ENCODE peak calls at places on chromosome 10, in five cellular contexts. One of them, this sample, is unnamed. For H3K4me1, the result is how much of the 10 kb centered on the place peaks cover.

GRCh38 chr10:76020629-76021028 is 589.2 kb downstream of the LRMDA start:
- DNase-seq in GM23248: no peak
- DNase-seq in CD8-positive, alpha-beta T cell: no peak
- DNase-seq in keratinocyte: no peak
- DNase-seq in heart right ventricle: no peak
- DNase-seq in this sample: no peak

GRCh38 chr10:42650374-42650773 is 12.0 kb upstream of the ZNF33B start:
- DNase-seq in GM23248: no peak
- DNase-seq in CD8-positive, alpha-beta T cell: no peak
- DNase-seq in keratinocyte: no peak
- DNase-seq in heart right ventricle: no peak
- DNase-seq in this sample: no peak

GRCh38 chr10:68318331-68319059 is 13.4 kb upstream of the HNRNPH3 start:
- DNase-seq in GM23248: no peak
- DNase-seq in CD8-positive, alpha-beta T cell: no peak
- DNase-seq in keratinocyte: no peak
- DNase-seq in heart right ventricle: no peak
- DNase-seq in this sample: no peak

GRCh38 chr10:87619705-87620104 is 40.0 kb upstream of the PAPSS2 start:
- DNase-seq in GM23248: peak
- DNase-seq in CD8-positive, alpha-beta T cell: no peak
- DNase-seq in keratinocyte: no peak
- DNase-seq in heart right ventricle: no peak
- DNase-seq in this sample: peak

GRCh38 chr10:13095094-13095493 is 4.9 kb upstream of the OPTN start:
- DNase-seq in GM23248: peak
- DNase-seq in CD8-positive, alpha-beta T cell: no peak
- DNase-seq in keratinocyte: no peak
- DNase-seq in heart right ventricle: no peak
- DNase-seq in this sample: no peak

GRCh38 chr10:5665380-5666323 is 743 bp downstream of the ASB13 start:
- DNase-seq in GM23248: peak
- DNase-seq in CD8-positive, alpha-beta T cell: no peak
- DNase-seq in keratinocyte: no peak
- DNase-seq in heart right ventricle: no peak
- DNase-seq in this sample: peak

GRCh38 chr10:88731296-88731695 is 25.2 kb downstream of the LIPK start:
- DNase-seq in GM23248: peak
- DNase-seq in CD8-positive, alpha-beta T cell: no peak
- DNase-seq in keratinocyte: no peak
- DNase-seq in heart right ventricle: no peak
- DNase-seq in this sample: no peak

GRCh38 chr10:48606530-48607355 is 1.9 kb upstream of the ARHGAP22 start:
- DNase-seq in GM23248: peak
- DNase-seq in CD8-positive, alpha-beta T cell: no peak
- DNase-seq in keratinocyte: no peak
- DNase-seq in heart right ventricle: peak
- DNase-seq in this sample: peak

GRCh38 chr10:90023950-90024349 is 322.6 kb downstream of the KIF20B start:
- DNase-seq in GM23248: no peak
- DNase-seq in CD8-positive, alpha-beta T cell: no peak
- DNase-seq in keratinocyte: no peak
- DNase-seq in heart right ventricle: no peak
- DNase-seq in this sample: no peak

GRCh38 chr10:5645944-5646617 is 20.3 kb downstream of the ASB13 start:
- DNase-seq in GM23248: no peak
- DNase-seq in CD8-positive, alpha-beta T cell: no peak
- DNase-seq in keratinocyte: no peak
- DNase-seq in heart right ventricle: peak
- DNase-seq in this sample: no peak

GRCh38 chr10:71770255-71770654 is 3.1 kb downstream of the VSIR start:
- DNase-seq in GM23248: peak
- DNase-seq in CD8-positive, alpha-beta T cell: no peak
- DNase-seq in keratinocyte: no peak
- DNase-seq in heart right ventricle: no peak
- DNase-seq in this sample: peak

GRCh38 chr10:5959581-5960069 is 17.7 kb downstream of the IL15RA start:
- DNase-seq in GM23248: no peak
- DNase-seq in CD8-positive, alpha-beta T cell: no peak
- DNase-seq in keratinocyte: no peak
- DNase-seq in heart right ventricle: no peak
- DNase-seq in this sample: no peak

GRCh38 chr10:100148353-100149211 is 37.2 kb downstream of the ERLIN1 start:
- DNase-seq in GM23248: peak
- DNase-seq in CD8-positive, alpha-beta T cell: no peak
- DNase-seq in keratinocyte: peak
- DNase-seq in heart right ventricle: no peak
- DNase-seq in this sample: no peak

GRCh38 chr10:43234471-43235041 is 32.3 kb downstream of the RASGEF1A start:
- DNase-seq in GM23248: no peak
- DNase-seq in CD8-positive, alpha-beta T cell: peak
- DNase-seq in keratinocyte: no peak
- DNase-seq in heart right ventricle: no peak
- DNase-seq in this sample: no peak

GRCh38 chr10:69747179-69747578 is 54.5 kb upstream of the COL13A1 start:
- DNase-seq in GM23248: no peak
- DNase-seq in CD8-positive, alpha-beta T cell: no peak
- DNase-seq in keratinocyte: no peak
- DNase-seq in heart right ventricle: no peak
- DNase-seq in this sample: no peak

GRCh38 chr10:110862961-110863360 is 8.8 kb upstream of the PDCD4 start:
- DNase-seq in GM23248: no peak
- DNase-seq in CD8-positive, alpha-beta T cell: no peak
- DNase-seq in keratinocyte: no peak
- DNase-seq in heart right ventricle: no peak
- DNase-seq in this sample: no peak

GRCh38 chr10:106540606-106541005 is 623.9 kb downstream of the SORCS1 start:
- DNase-seq in GM23248: peak
- DNase-seq in CD8-positive, alpha-beta T cell: no peak
- DNase-seq in keratinocyte: no peak
- DNase-seq in heart right ventricle: no peak
- DNase-seq in this sample: peak

GRCh38 chr10:122592161-122592560 is 31.6 kb downstream of the DMBT1 start:
- DNase-seq in GM23248: no peak
- DNase-seq in CD8-positive, alpha-beta T cell: no peak
- DNase-seq in keratinocyte: no peak
- DNase-seq in heart right ventricle: no peak
- DNase-seq in this sample: no peak

GRCh38 chr10:72719941-72720592 is 28.1 kb downstream of the MCU start:
- DNase-seq in GM23248: no peak
- DNase-seq in CD8-positive, alpha-beta T cell: no peak
- DNase-seq in keratinocyte: no peak
- DNase-seq in heart right ventricle: no peak
- DNase-seq in this sample: no peak

GRCh38 chr10:26566525-26567348 is 128.6 kb downstream of the APBB1IP start:
- DNase-seq in GM23248: no peak
- DNase-seq in CD8-positive, alpha-beta T cell: no peak
- DNase-seq in keratinocyte: no peak
- DNase-seq in heart right ventricle: no peak
- DNase-seq in this sample: no peak

GRCh38 chr10:34713875-34714274 is 101.2 kb downstream of the PARD3 start:
- DNase-seq in GM23248: peak
- DNase-seq in CD8-positive, alpha-beta T cell: no peak
- DNase-seq in keratinocyte: no peak
- DNase-seq in heart right ventricle: no peak
- DNase-seq in this sample: peak

GRCh38 chr10:127612-128432 is 7.4 kb upstream of the ZMYND11 start:
- DNase-seq in GM23248: no peak
- DNase-seq in CD8-positive, alpha-beta T cell: peak
- DNase-seq in keratinocyte: no peak
- DNase-seq in heart right ventricle: peak
- DNase-seq in this sample: no peak
- H3K4me3 ChIP-seq in GM23248: no peak
- H3K4me3 ChIP-seq in CD8-positive, alpha-beta T cell: peak
- H3K4me3 ChIP-seq in keratinocyte: no peak
- H3K4me3 ChIP-seq in heart right ventricle: no peak
- H3K4me3 ChIP-seq in this sample: no peak

GRCh38 chr10:58557714-58558113 is 45.0 kb downstream of the BICC1 start:
- DNase-seq in GM23248: no peak
- DNase-seq in CD8-positive, alpha-beta T cell: no peak
- DNase-seq in keratinocyte: no peak
- DNase-seq in heart right ventricle: no peak
- DNase-seq in this sample: no peak
- H3K4me1 ChIP-seq in GM23248: under half
- H3K4me1 ChIP-seq in CD8-positive, alpha-beta T cell: under half
- H3K4me1 ChIP-seq in keratinocyte: under half
- H3K4me1 ChIP-seq in heart right ventricle: under half
- H3K4me1 ChIP-seq in this sample: under half

GRCh38 chr10:25059990-25060389 is 43.6 kb downstream of the THNSL1 start:
- DNase-seq in GM23248: peak
- DNase-seq in CD8-positive, alpha-beta T cell: no peak
- DNase-seq in keratinocyte: peak
- DNase-seq in heart right ventricle: no peak
- DNase-seq in this sample: peak

GRCh38 chr10:25061711-25062455 is 45.5 kb downstream of the THNSL1 start:
- DNase-seq in GM23248: peak
- DNase-seq in CD8-positive, alpha-beta T cell: no peak
- DNase-seq in keratinocyte: peak
- DNase-seq in heart right ventricle: no peak
- DNase-seq in this sample: peak

GRCh38 chr10:25061125-25061524 is 44.7 kb downstream of the THNSL1 start:
- DNase-seq in GM23248: no peak
- DNase-seq in CD8-positive, alpha-beta T cell: no peak
- DNase-seq in keratinocyte: no peak
- DNase-seq in heart right ventricle: no peak
- DNase-seq in this sample: no peak

DNA sequence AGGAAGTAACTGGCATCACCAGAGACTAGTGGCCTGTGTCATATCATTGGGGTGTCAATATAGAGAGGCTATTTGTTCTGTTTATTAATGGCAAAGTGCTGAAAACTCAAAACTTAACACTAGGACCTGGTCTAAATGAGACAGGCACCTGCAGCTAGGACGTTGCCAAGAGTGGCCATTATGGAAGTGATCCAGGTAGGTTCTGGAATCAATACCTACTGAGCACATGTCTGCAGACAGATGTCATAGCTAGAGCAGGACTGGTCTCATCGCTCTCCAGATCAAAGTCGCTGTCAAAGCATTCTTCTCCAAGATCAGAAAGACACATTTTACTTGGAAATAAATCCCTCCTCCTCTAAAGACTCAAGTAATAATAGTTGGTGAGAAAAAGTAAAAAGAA is 40.3 kb downstream of the THNSL1 start:
- DNase-seq in GM23248: no peak
- DNase-seq in CD8-positive, alpha-beta T cell: no peak
- DNase-seq in keratinocyte: no peak
- DNase-seq in heart right ventricle: no peak
- DNase-seq in this sample: no peak
- H3K4me3 ChIP-seq in GM23248: no peak
- H3K4me3 ChIP-seq in CD8-positive, alpha-beta T cell: no peak
- H3K4me3 ChIP-seq in keratinocyte: no peak
- H3K4me3 ChIP-seq in heart right ventricle: no peak
- H3K4me3 ChIP-seq in this sample: no peak

GRCh38 chr10:7511612-7512011 is 100.8 kb upstream of the SFMBT2 start:
- DNase-seq in GM23248: no peak
- DNase-seq in CD8-positive, alpha-beta T cell: no peak
- DNase-seq in keratinocyte: no peak
- DNase-seq in heart right ventricle: no peak
- DNase-seq in this sample: no peak
- H3K4me1 ChIP-seq in GM23248: under half
- H3K4me1 ChIP-seq in CD8-positive, alpha-beta T cell: under half
- H3K4me1 ChIP-seq in keratinocyte: under half
- H3K4me1 ChIP-seq in heart right ventricle: under half
- H3K4me1 ChIP-seq in this sample: under half

DNA sequence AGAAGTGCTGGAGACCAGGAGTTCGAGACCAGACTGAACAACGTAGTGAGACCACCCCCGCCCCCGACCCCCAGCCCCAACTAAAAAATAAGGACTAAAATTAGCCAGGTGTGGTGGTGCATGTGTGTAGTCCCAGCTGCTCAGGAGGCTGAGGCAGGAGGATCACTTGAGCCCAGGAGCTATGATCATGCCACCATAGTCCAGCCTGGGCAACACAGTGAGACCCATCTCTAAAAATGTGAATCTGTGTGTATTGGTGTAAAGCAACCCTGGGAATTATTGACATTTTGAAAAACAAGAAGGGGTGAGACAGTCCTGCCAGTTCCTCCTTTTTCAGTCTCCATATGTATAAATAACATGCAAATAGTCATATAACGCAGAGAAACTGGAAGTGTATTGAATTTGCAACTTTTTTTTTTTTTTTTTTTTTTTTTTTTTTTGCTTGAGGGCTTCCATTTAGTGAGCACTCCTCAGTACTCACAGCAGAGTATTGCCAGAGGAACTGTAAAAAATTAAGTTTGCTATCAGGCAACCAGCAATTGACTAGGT is 3.4 kb upstream of the ITGB1 start:
- DNase-seq in GM23248: no peak
- DNase-seq in CD8-positive, alpha-beta T cell: no peak
- DNase-seq in keratinocyte: no peak
- DNase-seq in heart right ventricle: no peak
- DNase-seq in this sample: no peak
- H3K4me3 ChIP-seq in GM23248: peak
- H3K4me3 ChIP-seq in CD8-positive, alpha-beta T cell: no peak
- H3K4me3 ChIP-seq in keratinocyte: no peak
- H3K4me3 ChIP-seq in heart right ventricle: no peak
- H3K4me3 ChIP-seq in this sample: peak

DNA sequence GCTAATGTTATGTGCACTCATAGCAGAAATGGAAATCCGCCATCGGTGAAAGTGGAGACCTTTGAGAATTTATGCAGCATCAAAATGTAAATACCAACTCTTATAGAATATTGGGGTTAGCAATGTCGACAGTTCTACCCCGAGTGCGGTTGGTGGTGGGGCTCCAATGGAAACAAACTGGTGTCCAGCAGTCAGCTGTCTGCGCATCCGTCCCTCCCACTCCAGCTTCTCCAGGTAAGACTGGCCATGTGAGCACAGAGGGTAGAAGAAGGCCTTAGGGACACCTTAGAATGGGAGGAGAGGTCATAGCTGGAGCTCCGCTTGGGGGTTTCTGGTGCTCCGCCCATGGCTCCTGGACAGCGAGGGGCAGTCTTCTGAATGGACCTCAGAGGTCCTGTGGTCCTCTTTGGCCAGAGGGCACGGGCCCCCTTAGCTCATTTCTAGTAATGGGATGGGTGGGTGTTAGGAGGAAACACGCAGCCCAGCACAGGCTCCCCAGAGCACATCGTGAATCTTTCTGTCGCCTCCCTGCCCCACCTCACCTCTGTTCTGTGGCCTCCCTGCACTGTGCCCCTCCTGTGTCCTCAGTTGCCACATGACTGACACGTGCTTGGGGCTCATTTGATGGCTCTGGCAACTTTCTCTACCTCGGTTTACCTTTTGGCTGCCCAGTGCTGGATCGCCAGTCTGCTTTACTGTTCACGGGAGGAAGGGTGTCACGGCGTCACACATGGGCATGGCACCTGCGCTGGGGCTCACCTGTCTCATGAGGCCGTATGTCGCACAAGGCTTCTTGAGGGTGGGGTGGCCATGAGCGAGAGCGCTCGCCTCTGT is 50.0 kb downstream of the MGMT start:
- DNase-seq in GM23248: no peak
- DNase-seq in CD8-positive, alpha-beta T cell: no peak
- DNase-seq in keratinocyte: no peak
- DNase-seq in heart right ventricle: no peak
- DNase-seq in this sample: no peak
- H3K4me1 ChIP-seq in GM23248: under half
- H3K4me1 ChIP-seq in CD8-positive, alpha-beta T cell: under half
- H3K4me1 ChIP-seq in keratinocyte: under half
- H3K4me1 ChIP-seq in heart right ventricle: under half
- H3K4me1 ChIP-seq in this sample: under half